ENCODE peak calls at places on chromosomes 11 and 22, in six cellular contexts. J, R, I, F, T and Q are unnamed samples.

GRCh38 chr11:119693253-119693815 is 35.7 kb downstream of the NECTIN1 start:
- DNase-seq in J (no peak), R (no peak), I (no peak), F (no peak), T (no peak), Q (no peak)

GRCh38 chr11:111378773-111379499 is at the start of gene POU2AF1:
- DNase-seq in J (peak; percentile 58), R (no peak), I (peak; percentile 22), F (peak; percentile 62), T (no peak), Q (no peak)

GRCh38 chr11:46865340-46865739 is 19.3 kb upstream of the CKAP5 start:
- DNase-seq in J (peak; percentile 7), R (no peak), I (no peak), F (peak; percentile 6), T (no peak), Q (no peak)

GRCh38 chr11:68574308-68574707 is 110.0 kb upstream of the GAL start:
- DNase-seq in J (no peak), R (no peak), I (no peak), F (no peak), T (no peak), Q (no peak)

GRCh38 chr11:102390667-102391449 is 43.8 kb downstream of the BIRC2 start:
- DNase-seq in J (peak; percentile 71), R (no peak), I (no peak), F (no peak), T (no peak), Q (peak; percentile 35)

GRCh38 chr11:61967924-61968757 is 707 bp upstream of the FTH1 start:
- DNase-seq in J (peak; percentile 50), R (no peak), I (no peak), F (no peak), T (peak; percentile 91), Q (no peak)

GRCh38 chr11:86931059-86931964 is 23.9 kb downstream of the FZD4 start:
- DNase-seq in J (no peak), R (no peak), I (no peak), F (no peak), T (no peak), Q (no peak)

GRCh38 chr11:70738661-70739060 is 340.3 kb downstream of the CTTN start:
- DNase-seq in J (no peak), R (no peak), I (no peak), F (no peak), T (no peak), Q (no peak)

GRCh38 chr22:26669060-26669481 is 11.7 kb downstream of the MIAT start:
- DNase-seq in J (peak; percentile 54), R (no peak), I (no peak), F (peak; percentile 75), T (no peak), Q (no peak)

GRCh38 chr22:41925783-41926460 is 684 bp downstream of the TNFRSF13C start:
- DNase-seq in J (peak; percentile 37), R (no peak), I (no peak), F (no peak), T (peak; percentile 91), Q (no peak)

GRCh38 chr11:95503047-95503446 is 272.0 kb upstream of the SESN3 start:
- DNase-seq in J (no peak), R (no peak), I (no peak), F (no peak), T (no peak), Q (no peak)

GRCh38 chr11:103997082-103997481 is 39.4 kb upstream of the DDI1 start:
- DNase-seq in J (no peak), R (no peak), I (no peak), F (no peak), T (no peak), Q (no peak)

GRCh38 chr22:47122441-47123000 is 360.1 kb downstream of the TBC1D22A start:
- DNase-seq in J (no peak), R (no peak), I (no peak), F (no peak), T (no peak), Q (no peak)

GRCh38 chr11:116390963-116391362 is 381.8 kb downstream of the BUD13 start:
- DNase-seq in J (no peak), R (no peak), I (no peak), F (no peak), T (no peak), Q (no peak)

GRCh38 chr11:85316967-85317366 is 310.2 kb downstream of the DLG2 start:
- DNase-seq in J (no peak), R (no peak), I (no peak), F (no peak), T (no peak), Q (no peak)

GRCh38 chr11:19027829-19028595 is 32.5 kb downstream of the MRGPRX2 start:
- DNase-seq in J (peak; percentile 96), R (no peak), I (no peak), F (peak; percentile 33), T (no peak), Q (no peak)

GRCh38 chr11:130806746-130807145 is 109.5 kb downstream of the SNX19 start:
- DNase-seq in J (no peak), R (no peak), I (no peak), F (no peak), T (no peak), Q (no peak)

GRCh38 chr11:95577716-95578460 is 211.7 kb downstream of the FAM76B start:
- DNase-seq in J (peak; percentile 34), R (no peak), I (no peak), F (peak; percentile 49), T (no peak), Q (no peak)

GRCh38 chr11:116986521-116987105 is 111.6 kb downstream of the SIK3 start:
- DNase-seq in J (peak; percentile 78), R (no peak), I (no peak), F (no peak), T (no peak), Q (no peak)

GRCh38 chr22:28799834-28800307 is 498 bp downstream of the XBP1 start:
- DNase-seq in J (peak; percentile 57), R (peak; percentile 28), I (no peak), F (no peak), T (peak; percentile 94), Q (peak; percentile 55)

GRCh38 chr11:117197516-117198456 is 1.4 kb upstream of the TAGLN start:
- DNase-seq in J (no peak), R (no peak), I (no peak), F (no peak), T (peak; percentile 87), Q (no peak)

DNA sequence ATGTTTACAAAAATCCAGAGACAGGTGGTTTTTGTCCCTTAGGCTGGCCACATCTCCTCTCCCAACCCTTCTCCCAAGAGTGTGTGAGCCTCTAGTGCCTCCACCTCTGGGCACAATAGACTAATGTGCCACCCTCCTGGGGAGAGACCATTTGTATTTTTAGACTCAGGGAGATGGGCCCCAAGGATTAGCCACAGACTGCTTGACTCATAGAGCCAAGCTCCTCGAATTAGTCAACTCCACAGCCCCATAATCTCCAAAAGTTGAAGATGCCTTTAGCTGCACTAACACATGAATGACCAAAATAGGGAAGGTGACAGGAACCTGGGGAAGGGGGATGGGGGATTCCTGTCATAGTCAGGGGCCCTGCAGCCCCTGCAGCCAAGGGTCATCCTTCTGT is 53.0 kb upstream of the LRRC32 start:
- DNase-seq in J (no peak), R (no peak), I (no peak), F (no peak), T (no peak), Q (no peak)
- TF ChIP-seq CTCF in J (no peak), R (no peak), I (no peak), F (no peak), T (no peak), Q (no peak)

DNA sequence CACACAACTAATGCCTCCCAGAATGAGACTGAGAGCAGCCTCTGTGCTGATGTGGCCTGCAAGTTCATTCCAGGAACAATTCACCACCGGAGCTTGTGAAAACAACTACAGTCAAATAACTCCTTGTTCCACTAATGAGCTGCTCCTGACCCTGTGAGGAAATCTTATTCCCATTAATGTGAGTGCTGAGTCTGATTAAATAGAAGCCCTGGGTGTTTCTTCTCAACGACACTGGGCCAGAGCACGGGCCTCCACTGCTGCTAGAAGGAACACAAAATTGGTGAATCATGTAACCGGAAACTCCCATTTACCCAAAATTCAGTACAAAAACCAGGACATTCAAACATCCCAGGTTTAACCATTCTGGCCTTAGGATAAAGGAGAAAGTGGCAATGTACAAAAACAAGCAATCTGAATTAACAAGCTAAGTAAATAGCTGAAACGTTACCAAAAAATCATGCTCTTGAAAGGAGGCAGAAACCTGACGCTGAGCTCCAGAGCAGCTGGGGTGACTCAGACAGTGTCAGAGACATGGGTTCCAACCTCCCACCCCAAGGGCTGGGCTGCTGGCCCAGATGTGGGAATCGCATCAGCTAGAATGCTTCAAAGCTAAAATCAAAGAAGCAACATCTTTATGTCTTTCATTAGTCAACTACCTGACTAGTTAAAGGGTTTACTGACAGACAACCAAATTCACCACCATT is 26.7 kb downstream of the SERGEF start:
- DNase-seq in J (peak; percentile 78), R (no peak), I (no peak), F (peak; percentile 59), T (no peak), Q (no peak)
- TF ChIP-seq CTCF in J (no peak), R (no peak), I (no peak), F (no peak), T (no peak), Q (no peak)

GRCh38 chr22:35299217-35299716 is 427 bp upstream of the TOM1 start:
- DNase-seq in J (peak; percentile 25), R (no peak), I (no peak), F (no peak), T (no peak), Q (no peak)
- TF ChIP-seq CTCF in J (no peak), R (no peak), I (no peak), F (no peak), T (no peak), Q (no peak)

GRCh38 chr11:67233584-67234190 is 32.6 kb upstream of the GRK2 start:
- DNase-seq in J (no peak), R (no peak), I (no peak), F (no peak), T (no peak), Q (no peak)

GRCh38 chr11:67230406-67230805 is 35.9 kb upstream of the GRK2 start:
- DNase-seq in J (no peak), R (no peak), I (no peak), F (no peak), T (no peak), Q (no peak)

DNA sequence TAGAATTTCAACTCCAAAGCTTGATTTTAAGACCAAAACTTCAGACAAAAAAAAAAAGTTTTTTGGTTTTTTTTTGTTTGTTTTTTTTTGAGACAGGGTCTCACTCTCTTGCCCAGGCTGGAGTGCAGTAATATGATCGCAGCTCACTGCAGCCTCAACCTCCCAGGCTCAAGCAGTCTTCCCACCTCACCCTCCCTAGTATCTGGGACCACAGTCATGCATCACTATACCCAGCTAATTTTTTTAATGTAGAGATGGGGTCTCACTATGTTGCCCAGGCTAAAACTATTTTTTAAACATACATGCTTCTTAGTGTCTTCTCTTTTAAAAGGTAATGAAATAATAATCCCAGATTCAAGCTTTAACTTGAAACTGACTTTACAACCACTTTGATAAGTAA is 35.4 kb upstream of the GRK2 start:
- DNase-seq in J (no peak), R (no peak), I (no peak), F (no peak), T (no peak), Q (no peak)
- TF ChIP-seq CTCF in J (no peak), R (no peak), I (no peak), F (no peak), T (no peak), Q (no peak)